ENCODE peak calls at places on chromosomes 16 and 17, in seven cellular contexts. Y, C, J, B, Q, S and T are unnamed samples. For H3K4me1, the result is how much of the 10 kb centered on the place peaks cover.

GRCh38 chr16:12798171-12798570 is 5.5 kb downstream of the CPPED1 start:
- DNase-seq in Y (no peak), B (no peak), S (no peak), C (no peak), J (no peak), Q (no peak), T (no peak)

GRCh38 chr16:57028086-57028485 is 38.7 kb downstream of the NLRC5 start:
- DNase-seq in B (no peak), C (no peak), J (no peak), Y (no peak), S (no peak), Q (no peak), T (no peak)

GRCh38 chr16:83305092-83305491 is 502.7 kb upstream of the HSBP1 start:
- DNase-seq in Q (no peak), Y (no peak), S (no peak), J (no peak), B (no peak), C (no peak), T (no peak)

GRCh38 chr17:63309021-63309420 is 137.1 kb downstream of the CYB561 start:
- DNase-seq in B (no peak), Q (no peak), Y (no peak), S (no peak), C (no peak), J (no peak), T (no peak)

GRCh38 chr17:80397686-80398085 is 17.3 kb upstream of the ENDOV start:
- DNase-seq in S (no peak), Q (no peak), B (no peak), Y (no peak), J (no peak), C (no peak), T (peak)

GRCh38 chr17:29747660-29748059 is 124.9 kb upstream of the CORO6 start:
- DNase-seq in C (no peak), J (no peak), Y (no peak), S (no peak), Q (no peak), B (no peak), T (no peak)

GRCh38 chr17:19874256-19874655 is 6.5 kb upstream of the ULK2 start:
- DNase-seq in S (no peak), Q (no peak), B (no peak), J (no peak), Y (no peak), C (no peak), T (no peak)

GRCh38 chr17:56499799-56500388 is 93.6 kb upstream of the NOG start:
- DNase-seq in Y (no peak), C (no peak), S (no peak), J (no peak), Q (peak), B (peak), T (no peak)

GRCh38 chr16:8958344-8958808 is 5.3 kb downstream of the USP7 start:
- DNase-seq in J (peak), S (peak), C (peak), Q (peak), B (peak), Y (peak), T (no peak)

GRCh38 chr16:10988164-10988803 is 43.9 kb downstream of the CLEC16A start:
- DNase-seq in Y (no peak), B (no peak), S (no peak), Q (no peak), J (peak), C (no peak), T (peak)

GRCh38 chr17:38747385-38748328 is 479 bp downstream of the PCGF2 start:
- DNase-seq in Q (no peak), S (peak), Y (peak), C (no peak), J (no peak), B (no peak), T (peak)

GRCh38 chr16:29674188-29674587 is 4.8 kb upstream of the QPRT start:
- DNase-seq in B (peak), C (no peak), Y (peak), J (no peak), Q (peak), S (peak), T (peak)

GRCh38 chr17:145671-146541 is 8.5 kb downstream of the SCGB1C2 start:
- DNase-seq in J (peak), Y (no peak), Q (peak), B (peak), C (peak), S (peak), T (no peak)

GRCh38 chr16:22188267-22188594 is 17.8 kb upstream of the EEF2K start:
- DNase-seq in J (no peak), C (no peak), B (no peak), Y (no peak), S (no peak), Q (no peak), T (no peak)
- TF ChIP-seq POLR2A in J (no peak), C (no peak), B (no peak), Y (no peak), S (no peak), Q (no peak), T (no peak)

GRCh38 chr17:2598166-2598565 is 4.7 kb downstream of the PAFAH1B1 start:
- DNase-seq in S (peak), C (no peak), B (no peak), Q (no peak), J (no peak), Y (no peak), T (peak)
- H3K4me1 ChIP-seq in S (half or more), C (half or more), B (under half), Q (half or more), J (under half), Y (under half), T (half or more)

GRCh38 chr17:40551874-40552768 is 13.2 kb downstream of the CCR7 start:
- DNase-seq in Y (peak), Q (peak), B (peak), S (no peak), J (peak), C (peak), T (peak)
- TF ChIP-seq POLR2A in Y (no peak), Q (no peak), B (no peak), S (no peak), J (no peak), C (peak), T (no peak)

GRCh38 chr16:85752511-85753420 is 1.9 kb upstream of the C16orf74 start:
- DNase-seq in B (peak), J (peak), Q (peak), Y (peak), S (no peak), C (peak), T (peak)
- H3K4me1 ChIP-seq in B (under half), J (under half), Q (half or more), Y (under half), S (under half), C (half or more), T (under half)

GRCh38 chr17:78934681-78935418 is 9.7 kb upstream of the TIMP2 start:
- DNase-seq in J (no peak), S (no peak), Q (no peak), B (no peak), Y (no peak), C (no peak), T (peak)

GRCh38 chr17:78929908-78930775 is 5.0 kb upstream of the TIMP2 start:
- DNase-seq in S (no peak), J (no peak), C (no peak), Y (peak), B (peak), Q (no peak), T (peak)

GRCh38 chr17:78935419-78936323 is 10.5 kb upstream of the TIMP2 start:
- DNase-seq in C (peak), Y (peak), J (no peak), S (peak), Q (no peak), B (peak), T (no peak)

GRCh38 chr17:78933959-78934568 is 8.9 kb upstream of the TIMP2 start:
- DNase-seq in Y (peak), Q (peak), S (peak), B (peak), J (peak), C (peak), T (peak)

DNA sequence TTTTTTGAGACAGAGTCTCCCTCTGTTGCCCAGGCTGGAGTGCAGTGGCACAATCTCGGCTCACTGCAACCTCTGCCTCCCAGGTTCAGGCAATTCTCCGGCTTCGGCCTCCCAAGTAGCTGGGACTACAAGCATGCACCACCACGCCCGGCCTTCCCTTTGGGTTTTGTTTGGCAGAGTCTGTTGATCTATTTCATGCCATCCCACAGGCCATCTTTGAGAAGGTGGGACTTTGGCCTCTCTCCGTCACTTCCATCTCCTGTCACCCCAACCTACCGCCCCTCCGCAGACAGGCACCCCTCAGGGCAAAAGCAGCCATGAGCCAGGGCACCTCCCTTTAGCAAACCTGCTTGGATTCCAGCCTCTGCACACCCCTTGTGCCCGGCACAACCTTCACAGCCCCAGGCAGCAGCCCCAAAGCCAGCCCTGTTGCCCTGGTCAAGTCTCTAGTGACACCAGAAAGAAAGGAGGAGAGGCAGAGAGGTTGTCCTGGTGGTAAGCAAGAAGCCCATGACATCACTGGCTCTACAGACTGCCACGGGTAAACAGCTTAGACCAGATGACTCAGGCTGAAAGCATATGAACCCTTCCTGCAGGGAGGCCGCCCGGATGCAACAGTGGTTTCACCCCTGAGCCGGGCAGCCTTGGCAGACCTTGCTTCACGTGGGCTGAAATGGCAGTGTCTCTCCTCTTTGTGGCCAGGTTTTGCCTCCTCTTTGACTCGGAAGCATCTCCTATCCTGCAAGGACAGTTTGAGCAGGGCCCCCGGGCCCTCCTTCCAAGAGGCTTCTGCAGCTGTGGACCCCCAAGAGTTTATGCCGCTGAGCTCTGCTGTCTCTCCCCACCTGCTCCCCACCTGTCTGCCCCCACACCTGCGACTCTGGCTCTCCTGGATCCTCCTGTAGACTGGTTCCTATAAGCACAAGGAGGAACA is 8.1 kb upstream of the TIMP2 start:
- DNase-seq in Q (peak), S (peak), Y (peak), B (no peak), J (peak), C (peak), T (no peak)
- TF ChIP-seq POLR2A in Q (no peak), S (no peak), Y (no peak), B (no peak), J (no peak), C (no peak), T (no peak)

DNA sequence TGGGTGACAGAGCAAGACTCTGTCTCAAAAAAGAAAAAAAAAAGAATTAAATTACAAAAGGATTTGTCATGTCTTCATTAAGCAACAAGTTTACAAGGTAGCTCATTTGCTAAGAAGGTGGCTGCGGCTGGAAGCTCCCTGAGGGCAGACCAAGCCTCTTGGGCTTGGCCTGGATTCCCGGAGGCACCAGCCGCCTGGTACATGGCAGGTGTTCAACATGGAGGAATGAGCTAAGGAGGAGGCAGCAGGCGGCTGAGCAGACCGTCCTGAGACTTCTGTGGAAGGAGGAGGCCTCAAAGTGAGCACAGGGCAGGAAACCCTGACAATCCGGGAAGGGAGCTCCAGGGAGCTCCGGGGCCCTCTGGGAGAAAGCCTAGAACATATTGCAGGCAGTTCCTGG is 3.2 kb upstream of the MYLK3 start:
- DNase-seq in Y (no peak), C (no peak), S (no peak), B (no peak), Q (no peak), J (no peak), T (no peak)
- H3K4me1 ChIP-seq in Y (under half), C (under half), S (under half), B (under half), Q (under half), J (under half), T (under half)

DNA sequence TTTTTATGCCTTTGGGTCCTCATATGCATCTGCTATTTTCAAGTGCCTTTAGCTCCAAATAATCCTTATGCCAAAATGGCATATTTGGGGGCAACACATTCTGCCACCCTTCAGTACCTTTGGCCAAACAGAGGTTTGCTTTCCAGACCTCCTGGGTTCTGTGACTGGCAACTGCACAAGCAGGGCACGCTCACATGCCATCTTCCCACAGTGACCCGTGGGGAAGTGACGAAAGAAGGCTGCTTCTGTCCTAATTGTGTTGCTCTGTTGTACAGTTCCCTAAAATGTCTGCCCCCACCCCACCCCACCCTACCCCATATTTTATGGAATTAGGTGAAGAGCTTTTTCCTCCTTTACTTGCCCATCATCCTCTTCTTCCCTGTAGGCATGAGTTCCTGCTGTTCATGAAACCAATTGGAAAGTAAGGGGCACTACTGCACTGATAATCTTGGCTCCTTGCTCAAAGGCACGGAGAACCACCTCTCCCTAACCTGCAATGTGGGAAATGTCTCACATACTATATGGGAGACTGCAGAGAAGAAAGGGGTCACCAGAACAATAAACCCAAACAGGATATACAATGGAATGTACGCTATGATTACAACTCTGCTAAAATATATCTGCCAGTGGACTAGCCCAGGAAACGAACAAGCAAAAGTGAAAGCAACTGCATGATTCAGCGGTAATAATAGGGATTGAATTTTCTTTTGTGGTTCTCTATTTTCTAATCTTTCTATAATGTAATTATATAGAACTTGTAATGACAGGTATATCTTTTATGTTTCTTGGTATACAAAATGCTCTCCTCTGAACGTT is 3.3 kb upstream of the SLFN12L start:
- DNase-seq in Q (peak), B (peak), C (no peak), S (peak), J (peak), Y (peak), T (peak)
- TF ChIP-seq POLR2A in Q (no peak), B (no peak), C (no peak), S (no peak), J (no peak), Y (no peak), T (no peak)

GRCh38 chr17:9976283-9977009 is 71.4 kb upstream of the RCVRN start:
- DNase-seq in Q (no peak), C (peak), S (no peak), B (no peak), Y (no peak), J (no peak), T (no peak)
- H3K4me1 ChIP-seq in Q (under half), C (under half), S (under half), B (under half), Y (under half), J (under half), T (under half)

GRCh38 chr17:42313389-42313772 is 25.1 kb downstream of the STAT5A start:
- DNase-seq in Y (no peak), Q (no peak), B (no peak), J (no peak), C (no peak), S (no peak), T (no peak)

GRCh38 chr17:42316755-42317154 is 28.5 kb downstream of the STAT5A start:
- DNase-seq in S (no peak), B (no peak), J (no peak), C (no peak), Q (no peak), Y (no peak), T (no peak)

GRCh38 chr17:42315402-42316156 is 27.3 kb downstream of the STAT5A start:
- DNase-seq in S (no peak), C (no peak), Q (no peak), J (peak), B (no peak), Y (no peak), T (no peak)

GRCh38 chr17:42313773-42314566 is 25.7 kb downstream of the STAT5A start:
- DNase-seq in C (no peak), Y (no peak), B (no peak), Q (no peak), J (no peak), S (peak), T (no peak)

DNA sequence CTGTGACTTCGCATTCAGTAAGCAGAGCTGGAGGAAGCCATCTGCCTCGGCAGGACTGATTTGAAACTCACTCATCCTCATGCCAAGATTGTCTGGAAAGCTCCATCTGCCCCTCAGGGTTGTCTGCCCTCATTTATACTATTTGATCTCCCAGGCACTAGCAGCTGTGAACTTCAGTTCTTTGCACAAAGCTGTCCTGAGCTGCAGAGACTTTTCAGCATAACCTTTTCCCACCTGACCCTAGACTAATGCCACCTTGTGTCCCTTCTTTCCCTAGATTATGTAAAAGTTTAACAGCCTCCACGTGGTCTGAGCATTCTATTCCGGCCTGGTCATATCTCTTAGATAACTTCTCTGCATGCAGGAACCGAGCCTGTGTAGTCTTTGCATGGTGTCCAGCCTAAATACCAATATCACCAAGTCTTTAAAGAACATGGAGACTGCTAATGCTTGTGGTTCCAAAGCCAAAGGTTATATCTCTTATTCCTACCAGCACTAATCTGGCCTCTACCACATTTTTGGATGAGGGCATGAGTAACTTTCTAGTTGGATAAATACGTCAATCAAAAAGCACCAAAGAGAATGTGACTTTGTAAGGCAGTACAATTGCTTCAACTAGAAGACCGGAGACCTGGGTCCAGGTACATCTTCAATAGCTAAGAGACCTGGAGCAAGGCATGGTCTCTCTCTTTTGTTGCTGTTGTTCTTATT is 29.1 kb downstream of the STAT5A start:
- DNase-seq in C (no peak), Y (no peak), S (no peak), J (no peak), B (no peak), Q (peak), T (no peak)
- TF ChIP-seq POLR2A in C (no peak), Y (no peak), S (no peak), J (no peak), B (no peak), Q (no peak), T (no peak)

GRCh38 chr17:50728881-50729765 is 9.7 kb downstream of the LUC7L3 start:
- DNase-seq in Y (no peak), Q (no peak), J (no peak), S (no peak), C (no peak), B (no peak), T (no peak)
- H3K4me1 ChIP-seq in Y (under half), Q (half or more), J (under half), S (half or more), C (half or more), B (under half), T (under half)